ENCODE peak calls at places on chromosomes 4 and X, in seven cellular contexts. S is dorsolateral prefrontal cortex, A is NCI-H510A treated with DMSO at 0.1 percent for 48 hours, D is non-pigmented ciliary epithelial cell, K is astrocyte of the spinal cord, V is T-helper 9 cell, Q is A673. M is an unnamed sample.

GRCh38 chr4:104491396-104491821 is 3.3 kb downstream of the CXXC4 start:
- DNase-seq in S (peak), A (no peak), D (no peak), K (peak), V (peak), Q (peak), M (peak)

GRCh38 chr4:134695433-134695832 is 493.8 kb upstream of the PABPC4L start:
- DNase-seq in S (no peak), A (no peak), D (no peak), K (no peak), V (no peak), Q (no peak), M (no peak)

GRCh38 chrX:110284159-110284558 is 33.7 kb downstream of the AMMECR1 start:
- DNase-seq in S (no peak), A (no peak), D (peak), K (peak), V (no peak), Q (no peak), M (no peak)

GRCh38 chr4:125168531-125168930 is 146.2 kb upstream of the FAT4 start:
- DNase-seq in S (no peak), A (no peak), D (peak), K (no peak), V (no peak), Q (no peak), M (no peak)

GRCh38 chr4:129113919-129114318 is 18.0 kb downstream of the C4orf33 start:
- DNase-seq in S (no peak), A (no peak), D (no peak), K (no peak), V (no peak), Q (no peak), M (no peak)

GRCh38 chr4:122912810-122913575 is 9.4 kb downstream of the NUDT6 start:
- DNase-seq in S (no peak), A (no peak), D (no peak), K (no peak), V (no peak), Q (no peak), M (no peak)

GRCh38 chr4:110159544-110159943 is 38.9 kb downstream of the ELOVL6 start:
- DNase-seq in S (no peak), A (no peak), D (no peak), K (no peak), V (no peak), Q (no peak), M (no peak)

GRCh38 chr4:15717126-15717525 is 14.3 kb downstream of the BST1 start:
- DNase-seq in S (no peak), A (no peak), D (no peak), K (peak), V (no peak), Q (peak), M (no peak)

GRCh38 chrX:10447577-10448214 is 172.7 kb downstream of the MID1 start:
- DNase-seq in S (no peak), A (no peak), D (no peak), K (peak), V (no peak), Q (no peak), M (no peak)

GRCh38 chr4:10656988-10657387 is 27.6 kb downstream of the CLNK start:
- DNase-seq in S (no peak), A (no peak), D (no peak), K (peak), V (no peak), Q (no peak), M (no peak)

GRCh38 chr4:54318904-54319303 is 89.8 kb downstream of the PDGFRA start:
- DNase-seq in S (no peak), A (no peak), D (peak), K (peak), V (no peak), Q (peak), M (no peak)

GRCh38 chr4:88169298-88169697 is 10.9 kb upstream of the ABCG2 start:
- DNase-seq in S (no peak), A (no peak), D (no peak), K (no peak), V (no peak), Q (no peak), M (no peak)

GRCh38 chr4:113248320-113248719 is 198.9 kb downstream of the ANK2 start:
- DNase-seq in S (no peak), A (no peak), D (no peak), K (no peak), V (no peak), Q (peak), M (no peak)

GRCh38 chrX:111353810-111354209 is 58.2 kb downstream of the DCX start:
- DNase-seq in S (no peak), A (no peak), D (no peak), K (peak), V (no peak), Q (no peak), M (no peak)

GRCh38 chr4:1247811-1248261 is 1.1 kb downstream of the CTBP1 start:
- DNase-seq in S (peak), A (no peak), D (no peak), K (no peak), V (no peak), Q (no peak), M (no peak)

M was measured in activated T-cell treated with anti-CD3 and anti-CD28 coated beads, Interleukin-2, amount 50 U/mL, for 4 hours.